ENCODE peak calls at places on chromosomes 7 and 10, in four cellular contexts. Z is HEK293T, G is HepG2, P is GM12878. H is an unnamed sample.

GRCh38 chr10:95841711-95842498 is 65.9 kb upstream of the CC2D2B start:
- DNase-seq in Z (peak; percentile 54), G (peak; percentile 57), P (no peak), H (peak; percentile 38)

GRCh38 chr10:77898323-77899079 is 28.1 kb downstream of the DLG5 start:
- DNase-seq in Z (no peak), G (no peak), P (no peak), H (no peak)

GRCh38 chr7:151918444-151918843 is 37.8 kb upstream of the GALNTL5 start:
- DNase-seq in Z (no peak), G (no peak), P (no peak), H (no peak)

GRCh38 chr7:83655951-83656556 is 7.1 kb upstream of the SEMA3E start:
- DNase-seq in Z (peak; percentile 38), G (peak; percentile 26), P (peak; percentile 7), H (peak; percentile 10)

GRCh38 chr7:148834605-148835004 is 49.5 kb downstream of the EZH2 start:
- DNase-seq in Z (no peak), G (no peak), P (no peak), H (no peak)

GRCh38 chr7:40987571-40987970 is 715.3 kb downstream of the INHBA start:
- DNase-seq in Z (no peak), G (no peak), P (no peak), H (no peak)

GRCh38 chr10:101489355-101489754 is 98.7 kb downstream of the POLL start:
- DNase-seq in Z (peak; percentile 42), G (peak; percentile 56), P (no peak), H (no peak)

GRCh38 chr7:106165328-106165727 is 53.2 kb upstream of the SYPL1 start:
- DNase-seq in Z (no peak), G (no peak), P (no peak), H (no peak)

GRCh38 chr10:11197266-11197712 is 179.6 kb downstream of the CELF2 start:
- DNase-seq in Z (peak; percentile 45), G (no peak), P (peak; percentile 79), H (peak; percentile 18)

GRCh38 chr10:115936926-115937755 is 335.9 kb downstream of the GFRA1 start:
- DNase-seq in Z (no peak), G (no peak), P (no peak), H (no peak)

GRCh38 chr10:30784896-30785605 is 155.5 kb upstream of the LYZL2 start:
- DNase-seq in Z (peak; percentile 70), G (no peak), P (no peak), H (no peak)

GRCh38 chr10:110407301-110408170 is 90.2 kb upstream of the DUSP5 start:
- DNase-seq in Z (no peak), G (no peak), P (no peak), H (no peak)

GRCh38 chr10:101601541-101601940 is 13.4 kb downstream of the DPCD start:
- DNase-seq in Z (no peak), G (no peak), P (no peak), H (no peak)

GRCh38 chr10:3091346-3091787 is 24.0 kb downstream of the PFKP start:
- DNase-seq in Z (no peak), G (peak; percentile 55), P (no peak), H (no peak)

GRCh38 chr7:11607676-11608075 is 224.3 kb downstream of the THSD7A start:
- DNase-seq in Z (no peak), G (no peak), P (no peak), H (no peak)

GRCh38 chr10:101237908-101238731 is 8.9 kb upstream of the LBX1 start:
- DNase-seq in Z (no peak), G (no peak), P (no peak), H (no peak)

GRCh38 chr7:129083525-129083924 is 28.6 kb upstream of the TNPO3 start:
- DNase-seq in Z (no peak), G (no peak), P (no peak), H (no peak)

GRCh38 chr10:65355141-65355680 is 1570.6 kb upstream of the LRRTM3 start:
- DNase-seq in Z (no peak), G (no peak), P (no peak), H (no peak)

GRCh38 chr10:4546500-4546899 is 279.5 kb upstream of the AKR1E2 start:
- DNase-seq in Z (no peak), G (no peak), P (no peak), H (no peak)

GRCh38 chr7:19470031-19470430 is 238.8 kb downstream of the POLR1F start:
- DNase-seq in Z (no peak), G (no peak), P (no peak), H (no peak)

GRCh38 chr7:158125091-158125490 is 462.5 kb downstream of the PTPRN2 start:
- DNase-seq in Z (no peak), G (no peak), P (no peak), H (no peak)

GRCh38 chr7:98054585-98054984 is 52.1 kb upstream of the LMTK2 start:
- DNase-seq in Z (no peak), G (no peak), P (no peak), H (no peak)

GRCh38 chr7:18119985-18120384 is 92.3 kb upstream of the PRPS1L1 start:
- DNase-seq in Z (no peak), G (no peak), P (no peak), H (no peak)

GRCh38 chr7:70574970-70575799 is 556.8 kb upstream of the GALNT17 start:
- DNase-seq in Z (peak; percentile 46), G (no peak), P (no peak), H (no peak)

GRCh38 chr10:113410618-113411017 is 142.2 kb upstream of the HABP2 start:
- DNase-seq in Z (no peak), G (no peak), P (no peak), H (no peak)
- TF ChIP-seq FOXK2 in Z (no peak), G (no peak), P (no peak), H (no peak)

DNA sequence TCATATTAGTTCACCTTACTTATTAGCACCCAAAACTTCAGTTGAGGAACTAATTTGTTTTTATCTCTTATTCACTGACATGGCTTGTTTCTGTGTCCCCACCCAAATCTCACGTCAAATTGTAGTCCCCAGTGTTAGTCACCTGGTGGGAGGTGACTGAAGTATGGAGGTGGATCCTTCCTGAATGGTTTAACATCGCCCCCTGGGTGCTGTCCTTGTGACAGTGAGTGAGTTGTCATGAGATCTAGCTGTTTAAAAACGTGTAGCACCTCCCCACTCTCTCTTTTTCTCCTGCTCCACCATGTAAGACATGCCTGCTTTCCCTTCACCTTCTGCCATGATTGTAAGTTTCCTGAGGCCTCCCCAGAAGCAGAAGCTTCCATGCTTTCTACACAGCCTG is 75.0 kb upstream of the HECTD2 start:
- DNase-seq in Z (no peak), G (no peak), P (no peak), H (no peak)
- TF ChIP-seq FOXK2 in Z (no peak), G (no peak), P (no peak), H (no peak)

GRCh38 chr10:80497187-80498038 is 40.3 kb upstream of the SH2D4B start:
- DNase-seq in Z (no peak), G (no peak), P (no peak), H (peak; percentile 92)
- TF ChIP-seq FOXK2 in Z (no peak), G (no peak), P (no peak), H (peak; percentile 55)

GRCh38 chr10:71648595-71649320 is 70.8 kb downstream of the C10orf105 start:
- DNase-seq in Z (no peak), G (no peak), P (no peak), H (peak; percentile 72)
- TF ChIP-seq FOXK2 in Z (no peak), G (no peak), P (no peak), H (no peak)

GRCh38 chr10:132184816-132185593 is 1.7 kb upstream of the DPYSL4 start:
- DNase-seq in Z (no peak), G (no peak), P (no peak), H (no peak)
- TF ChIP-seq FOXK2 in Z (no peak), G (no peak), P (no peak), H (no peak)

DNA sequence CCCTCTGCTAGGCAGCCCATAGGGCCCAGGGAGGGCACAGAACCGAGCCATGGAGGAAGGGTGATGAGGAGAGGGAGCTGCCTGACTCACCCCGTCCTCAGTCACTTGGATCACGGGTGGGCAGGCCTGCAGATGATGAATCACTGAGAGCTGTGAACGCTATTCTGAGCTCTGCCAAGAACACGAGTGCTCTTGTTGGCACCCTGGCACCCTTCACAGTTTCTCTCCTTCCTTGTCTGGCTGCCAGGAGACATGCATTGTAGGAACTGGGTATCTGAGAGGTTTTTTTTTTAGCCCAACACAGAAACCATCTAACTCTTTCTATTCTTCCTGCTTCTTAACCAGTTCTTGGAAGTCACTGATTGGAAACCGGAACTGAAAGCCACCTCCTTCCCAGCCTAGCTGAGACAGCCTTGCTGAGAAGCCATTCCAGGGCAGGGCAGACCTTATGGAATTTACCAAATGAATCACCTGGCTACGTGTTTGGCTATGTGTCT is 82.1 kb downstream of the SLC37A3 start:
- DNase-seq in Z (no peak), G (no peak), P (no peak), H (no peak)
- TF ChIP-seq FOXK2 in Z (no peak), G (no peak), P (no peak), H (no peak)

GRCh38 chr10:69401416-69401815 is 15.3 kb downstream of the TACR2 start:
- DNase-seq in Z (no peak), G (no peak), P (no peak), H (no peak)

GRCh38 chr10:69400936-69401335 is 15.8 kb downstream of the TACR2 start:
- DNase-seq in Z (no peak), G (no peak), P (no peak), H (no peak)

GRCh38 chr10:69398466-69398865 is 18.3 kb downstream of the TACR2 start:
- DNase-seq in Z (no peak), G (no peak), P (no peak), H (no peak)

GRCh38 chr10:69394020-69394419 is 22.7 kb downstream of the TACR2 start:
- DNase-seq in Z (no peak), G (no peak), P (no peak), H (no peak)

DNA sequence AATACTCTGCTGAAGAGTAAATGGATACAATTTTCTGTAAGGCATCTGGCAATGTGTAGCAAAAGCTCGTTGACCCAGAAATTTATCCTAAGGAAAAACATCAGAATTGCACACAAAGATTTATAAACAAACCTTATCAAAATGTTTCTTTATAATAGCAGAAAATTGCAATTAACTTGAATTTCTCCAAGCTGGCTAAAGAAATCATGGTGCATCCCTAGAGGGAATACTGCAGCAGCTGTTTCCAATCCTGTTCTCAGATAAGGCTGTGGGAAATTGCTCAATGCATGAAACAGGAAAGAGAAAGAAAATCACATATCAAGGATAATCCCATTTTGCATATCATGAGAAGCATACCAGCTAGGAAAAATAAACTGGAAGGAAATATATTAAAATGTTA is 18.7 kb downstream of the TACR2 start:
- DNase-seq in Z (no peak), G (no peak), P (no peak), H (no peak)
- TF ChIP-seq FOXK2 in Z (no peak), G (no peak), P (no peak), H (no peak)